ENCODE peak calls at places on chromosomes 1 and 21, in eight cellular contexts. P, Z, N, T, M, R, Y and H are unnamed samples.
A peak's percentile ranks its signal among the peaks of the same experiment; 100 is the strongest.

GRCh38 chr1:212600071-212600915 is 8.3 kb upstream of the ATF3 start:
- DNase-seq in T (no peak), Y (no peak), N (no peak), R (no peak), M (no peak), Z (no peak), P (no peak), H (no peak)

GRCh38 chr1:246012271-246012854 is 494.7 kb downstream of the SMYD3 start:
- DNase-seq in M (peak; percentile 63), N (no peak), T (no peak), R (no peak), Y (peak; percentile 49), P (no peak), Z (no peak), H (peak; percentile 32)

GRCh38 chr21:25298512-25299491 is 308.5 kb downstream of the MRPL39 start:
- DNase-seq in Y (no peak), N (no peak), M (no peak), T (no peak), R (no peak), P (no peak), Z (no peak), H (no peak)

GRCh38 chr1:54212872-54213271 is 12.9 kb downstream of the MRPL37 start:
- DNase-seq in M (no peak), Z (no peak), Y (no peak), T (no peak), R (no peak), P (no peak), N (no peak), H (no peak)

GRCh38 chr1:193753038-193753756 is 566.8 kb upstream of the B3GALT2 start:
- DNase-seq in Z (no peak), Y (no peak), R (no peak), N (no peak), T (no peak), M (no peak), P (no peak), H (no peak)

GRCh38 chr1:77538956-77539509 is 143.4 kb downstream of the ZZZ3 start:
- DNase-seq in N (no peak), M (no peak), P (no peak), Y (no peak), T (peak; percentile 60), Z (no peak), R (peak; percentile 33), H (peak; percentile 76)

GRCh38 chr1:85363102-85363501 is 86.7 kb upstream of the BCL10 start:
- DNase-seq in Y (no peak), R (no peak), M (no peak), T (no peak), P (no peak), N (no peak), Z (no peak), H (no peak)

GRCh38 chr1:185284106-185284505 is 32.9 kb downstream of the IVNS1ABP start:
- DNase-seq in N (no peak), M (no peak), Z (no peak), P (no peak), T (no peak), Y (no peak), R (no peak), H (no peak)

GRCh38 chr1:243471026-243471685 is 215.3 kb downstream of the SDCCAG8 start:
- DNase-seq in P (no peak), M (no peak), Z (no peak), R (no peak), T (no peak), N (no peak), Y (no peak), H (no peak)

GRCh38 chr1:85109475-85109874 is 61.2 kb upstream of the MCOLN3 start:
- DNase-seq in N (peak; percentile 20), T (no peak), P (peak; percentile 38), Y (peak; percentile 65), R (peak; percentile 55), M (peak; percentile 71), Z (no peak), H (peak; percentile 69)

GRCh38 chr1:205199090-205199930 is 12.2 kb downstream of the DSTYK start:
- DNase-seq in M (no peak), Y (no peak), P (peak; percentile 62), T (no peak), R (no peak), Z (no peak), N (no peak), H (no peak)